ENCODE peak calls at places on chromosomes 12 and 14, in seven cellular contexts. W is pancreas, F is K562, K is left ventricle myocardium inferior, Z is H1, N is fibroblast of villous mesenchyme, Y is prostate gland. E is an unnamed sample.

GRCh38 chr14:64293976-64294671 is at the start of gene ESR2:
- DNase-seq in Y (no peak), N (peak), Z (peak), K (peak), F (peak), W (peak), E (no peak)

GRCh38 chr12:65792724-65793123 is 31.6 kb upstream of the HMGA2 start:
- DNase-seq in N (no peak), F (no peak), Z (no peak), K (no peak), W (no peak), Y (no peak), E (no peak)

GRCh38 chr12:104136577-104136976 is 1.4 kb downstream of the NFYB start:
- DNase-seq in Z (no peak), N (no peak), K (no peak), Y (no peak), W (no peak), F (no peak), E (no peak)

GRCh38 chr14:102772781-102773570 is 4.3 kb upstream of the TRAF3 start:
- DNase-seq in W (no peak), N (peak), Y (no peak), F (no peak), K (no peak), Z (peak), E (no peak)

GRCh38 chr12:13505224-13505623 is 308.7 kb downstream of the EMP1 start:
- DNase-seq in Y (no peak), W (no peak), K (no peak), Z (no peak), F (no peak), N (no peak), E (no peak)

GRCh38 chr12:84858796-84859195 is 53.8 kb downstream of the SLC6A15 start:
- DNase-seq in K (no peak), Y (no peak), Z (no peak), N (no peak), W (no peak), F (no peak), E (no peak)

GRCh38 chr14:79332504-79333197 is 878.7 kb downstream of the DIO2 start:
- DNase-seq in W (no peak), Z (no peak), Y (no peak), F (no peak), K (no peak), N (no peak), E (no peak)

GRCh38 chr12:50925342-50925651 is 27.0 kb upstream of the HIGD1C start:
- DNase-seq in F (no peak), N (no peak), Z (no peak), Y (no peak), W (no peak), K (no peak), E (no peak)

GRCh38 chr14:61502459-61503093 is 181.2 kb downstream of the PRKCH start:
- DNase-seq in W (no peak), K (no peak), Y (no peak), F (no peak), N (no peak), Z (peak), E (no peak)

GRCh38 chr12:99605-100004 is 33.0 kb downstream of the IQSEC3 start:
- DNase-seq in F (no peak), N (peak), K (no peak), W (no peak), Z (no peak), Y (no peak), E (peak)

GRCh38 chr14:90256354-90257131 is at the start of gene PSMC1:
- DNase-seq in F (peak), Z (peak), Y (peak), W (peak), N (peak), K (peak), E (peak)
- TF ChIP-seq CTCF in F (no peak), Z (no peak), Y (peak), W (no peak), N (no peak), K (peak), E (no peak)

DNA sequence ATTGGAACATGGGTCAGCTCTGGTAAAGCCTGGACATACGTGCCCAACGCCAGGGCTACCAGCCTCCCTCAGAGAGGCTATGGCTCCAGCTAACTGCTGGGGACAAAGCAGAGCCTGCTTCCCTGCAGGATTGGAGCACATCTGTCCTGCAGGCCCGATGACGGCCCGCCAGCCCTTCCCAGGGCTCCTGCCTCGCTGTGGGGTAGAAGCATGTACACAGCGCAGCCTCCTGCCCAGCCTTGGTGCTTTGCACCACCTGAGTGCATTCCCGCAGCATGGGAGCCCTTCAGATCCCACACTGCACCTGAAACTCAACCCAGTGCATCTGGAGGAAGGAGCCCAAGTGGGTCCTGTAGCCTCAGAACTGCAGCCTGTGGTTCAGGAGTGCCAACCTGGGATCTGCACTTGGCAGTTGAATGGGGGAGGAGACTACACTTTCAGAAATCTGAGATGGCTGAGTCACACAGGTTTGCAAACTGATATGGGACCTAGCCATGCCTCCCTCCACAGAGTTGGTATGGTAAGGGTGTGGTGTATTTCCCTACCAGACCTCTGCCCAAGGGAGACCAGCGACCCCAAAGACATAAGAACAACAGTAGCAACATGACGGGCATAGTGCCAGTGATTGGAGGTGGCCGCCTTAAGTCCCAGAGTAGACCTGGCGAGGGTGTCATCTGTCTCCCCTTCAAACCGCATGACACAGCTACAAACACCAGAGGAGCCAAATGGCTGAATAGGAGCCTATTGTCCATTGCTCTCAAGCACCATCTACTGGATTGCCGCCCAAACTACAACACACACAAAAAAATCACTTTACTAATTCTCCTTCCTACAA is 273.9 kb upstream of the MIS18BP1 start:
- DNase-seq in Z (peak), K (no peak), W (peak), Y (no peak), N (no peak), F (peak), E (peak)
- TF ChIP-seq CTCF in Z (peak), K (peak), W (peak), Y (no peak), N (no peak), F (no peak), E (peak)

DNA sequence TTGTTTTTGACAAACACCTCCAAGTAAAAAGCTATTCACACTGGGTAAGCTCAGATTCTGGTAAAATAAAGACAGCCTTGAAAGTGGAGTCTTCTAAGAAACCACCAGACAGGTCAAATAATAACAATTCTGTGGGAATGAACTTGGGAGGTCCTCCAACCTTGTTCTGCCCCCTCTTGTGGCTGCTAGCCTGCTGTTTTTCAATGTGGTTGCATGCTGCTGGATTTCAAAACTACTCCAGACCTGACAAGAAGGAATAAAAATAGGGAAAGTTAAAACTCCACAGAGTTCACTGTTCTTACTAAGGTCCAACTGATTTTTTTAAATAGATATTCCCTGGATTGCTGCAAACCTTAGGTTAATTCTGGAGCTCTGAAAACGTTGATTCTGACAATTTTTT is 32.2 kb upstream of the RIN3 start:
- DNase-seq in K (no peak), F (no peak), Y (no peak), N (peak), Z (no peak), W (no peak), E (no peak)
- TF ChIP-seq CTCF in K (peak), F (no peak), Y (no peak), N (peak), Z (peak), W (no peak), E (no peak)

GRCh38 chr14:93788557-93789365 is 476 bp upstream of the PRIMA1 start:
- DNase-seq in Y (peak), W (no peak), F (no peak), K (peak), N (no peak), Z (no peak), E (no peak)
- TF ChIP-seq CTCF in Y (no peak), W (no peak), F (no peak), K (peak), N (no peak), Z (peak), E (no peak)

DNA sequence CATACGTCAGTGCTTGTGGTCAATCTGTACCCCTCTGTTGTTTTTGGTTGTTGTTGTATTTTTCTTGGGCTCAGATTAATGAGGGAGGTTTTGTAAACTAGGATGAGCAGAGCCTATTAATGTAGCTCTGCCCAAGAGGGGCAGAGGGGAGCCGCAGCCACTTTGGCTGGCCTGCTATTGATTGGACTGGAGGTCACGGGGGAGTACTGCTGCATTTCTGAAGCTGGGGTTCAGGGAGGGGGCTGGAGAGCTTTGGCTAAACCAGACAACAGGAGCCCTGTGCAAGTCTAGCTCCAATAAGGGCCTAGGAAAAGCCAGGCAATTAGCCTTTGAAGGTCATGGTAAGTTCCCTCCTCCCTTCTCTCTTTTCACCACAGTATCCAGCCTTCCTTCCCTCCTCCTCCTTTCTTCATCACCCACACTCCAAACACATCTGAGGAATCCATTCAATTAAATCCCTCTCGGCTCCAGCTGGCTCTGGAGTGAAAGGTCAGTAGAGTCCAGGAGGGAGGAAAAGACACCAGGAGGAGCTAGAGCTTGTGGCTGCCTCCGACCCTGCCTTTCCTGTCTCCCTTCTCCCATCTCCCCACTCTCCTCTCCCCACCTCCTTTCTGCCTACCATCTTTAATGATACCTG is 344.2 kb upstream of the LMO3 start:
- DNase-seq in K (no peak), F (no peak), N (no peak), Z (no peak), W (no peak), Y (no peak), E (no peak)
- TF ChIP-seq CTCF in K (no peak), F (no peak), N (no peak), Z (peak), W (no peak), Y (no peak), E (no peak)

GRCh38 chr12:20142956-20143355 is 225.4 kb upstream of the PDE3A start:
- DNase-seq in Z (no peak), K (no peak), W (no peak), Y (no peak), F (no peak), N (no peak), E (no peak)
- TF ChIP-seq CTCF in Z (peak), K (no peak), W (no peak), Y (no peak), F (no peak), N (no peak), E (no peak)

GRCh38 chr14:21475767-21476525 is 813 bp downstream of the RAB2B start:
- DNase-seq in N (no peak), Z (no peak), K (no peak), F (peak), Y (no peak), W (no peak), E (no peak)

GRCh38 chr14:21476526-21476924 is 234 bp downstream of the RAB2B start:
- DNase-seq in K (peak), Z (no peak), N (peak), W (peak), Y (peak), F (peak), E (peak)

GRCh38 chr14:21476925-21477681 is at the start of the genes RAB2B and TOX4:
- DNase-seq in Z (peak), K (peak), F (peak), W (peak), N (peak), Y (peak), E (peak)
- TF ChIP-seq CTCF in Z (peak), K (peak), F (peak), W (peak), N (peak), Y (peak), E (peak)